ENCODE peak calls at places on chromosomes 1 and 21, in seven cellular contexts. A is pancreas, C is lower lobe of right lung, X is thoracic aorta, F is A673, Q is mammary epithelial cell, U is OCI-LY7. Z is an unnamed sample.

GRCh38 chr1:46369542-46370213 is 24.4 kb upstream of the FAAH start:
- DNase-seq in A (no peak), C (no peak), X (no peak), F (no peak), Q (no peak), U (no peak), Z (no peak)

GRCh38 chr1:67647036-67647798 is 37.8 kb upstream of the GADD45A start:
- DNase-seq in A (peak; percentile 51), C (no peak), X (no peak), F (no peak), Q (no peak), U (no peak), Z (no peak)

GRCh38 chr1:175129182-175129581 is 61.5 kb downstream of the TNN start:
- DNase-seq in A (no peak), C (no peak), X (no peak), F (peak; percentile 24), Q (peak; percentile 36), U (no peak), Z (no peak)

GRCh38 chr21:45309541-45310381 is 22.1 kb upstream of the POFUT2 start:
- DNase-seq in A (no peak), C (peak; percentile 51), X (no peak), F (no peak), Q (no peak), U (no peak), Z (peak; percentile 5)

GRCh38 chr1:201254625-201255469 is 28.5 kb upstream of the PKP1 start:
- DNase-seq in A (peak; percentile 27), C (peak; percentile 73), X (no peak), F (peak; percentile 78), Q (peak; percentile 34), U (peak; percentile 50), Z (no peak)

GRCh38 chr1:95257758-95258157 is 23.7 kb downstream of the RWDD3 start:
- DNase-seq in A (no peak), C (no peak), X (no peak), F (no peak), Q (peak; percentile 75), U (no peak), Z (no peak)

GRCh38 chr1:42753070-42753469 is 13.0 kb upstream of the CLDN19 start:
- DNase-seq in A (no peak), C (no peak), X (no peak), F (no peak), Q (no peak), U (no peak), Z (no peak)

GRCh38 chr21:35603471-35603870 is 456.9 kb downstream of the SETD4 start:
- DNase-seq in A (no peak), C (no peak), X (no peak), F (no peak), Q (no peak), U (no peak), Z (no peak)

GRCh38 chr21:33244082-33244780 is 14.5 kb downstream of the IFNAR2 start:
- DNase-seq in A (no peak), C (no peak), X (no peak), F (peak; percentile 33), Q (no peak), U (no peak), Z (no peak)

GRCh38 chr1:209808059-209808494 is 2.1 kb upstream of the IRF6 start:
- DNase-seq in A (no peak), C (peak; percentile 38), X (no peak), F (peak; percentile 21), Q (peak; percentile 100), U (no peak), Z (no peak)

GRCh38 chr1:4171480-4172450 is 271.7 kb upstream of the C1orf174 start:
- DNase-seq in A (no peak), C (no peak), X (no peak), F (no peak), Q (no peak), U (no peak), Z (no peak)

GRCh38 chr21:44778094-44778493 is 23.5 kb downstream of the UBE2G2 start:
- DNase-seq in A (no peak), C (no peak), X (no peak), F (no peak), Q (no peak), U (peak; percentile 15), Z (no peak)

GRCh38 chr1:105137543-105138444 is 1388.1 kb downstream of the AMY1C start:
- DNase-seq in A (no peak), C (no peak), X (no peak), F (peak; percentile 42), Q (no peak), U (peak; percentile 29), Z (no peak)

GRCh38 chr1:105138445-105138821 is 1388.7 kb downstream of the AMY1C start:
- DNase-seq in A (peak; percentile 10), C (no peak), X (no peak), F (no peak), Q (no peak), U (no peak), Z (no peak)
- TF ChIP-seq CTCF in A (no peak), C (no peak), X (no peak), F (no peak), Q (no peak), U (no peak), Z (no peak)

GRCh38 chr1:31843506-31843905 is 27.7 kb upstream of the SPOCD1 start:
- DNase-seq in A (no peak), C (no peak), X (peak; percentile 9), F (peak; percentile 16), Q (peak; percentile 41), U (peak; percentile 73), Z (peak; percentile 76)
- H3K4me3 ChIP-seq in A (no peak overlapping the region), C (no peak overlapping the region), X (no peak overlapping the region), F (no peak overlapping the region), Q (no peak overlapping the region), U (no peak overlapping the region), Z (no peak overlapping the region)

GRCh38 chr1:225319951-225320350 is 107.9 kb downstream of the LBR start:
- DNase-seq in A (no peak), C (no peak), X (no peak), F (no peak), Q (peak; percentile 42), U (no peak), Z (no peak)

GRCh38 chr1:225318706-225319575 is 108.9 kb downstream of the LBR start:
- DNase-seq in A (peak; percentile 41), C (no peak), X (no peak), F (peak; percentile 75), Q (peak; percentile 36), U (peak; percentile 66), Z (no peak)

DNA sequence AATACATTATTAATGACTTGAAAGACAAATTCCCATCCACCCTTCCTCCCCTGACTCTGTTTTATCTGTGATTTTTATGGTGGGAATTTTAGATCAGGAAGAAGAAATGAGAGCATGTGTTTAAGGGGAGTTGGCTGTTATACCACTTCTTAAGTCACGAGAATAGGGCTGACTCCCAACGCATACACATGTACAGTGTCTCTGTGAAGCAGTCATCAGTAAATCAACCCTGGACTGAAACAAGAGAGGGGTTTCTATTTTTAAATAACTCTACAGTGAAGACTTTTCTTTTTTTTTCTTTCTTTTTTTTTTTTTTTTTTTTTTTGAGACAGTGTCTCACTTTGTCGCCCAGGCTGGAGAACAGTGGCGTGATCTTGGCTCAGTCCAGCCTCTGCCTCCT is 106.1 kb downstream of the LBR start:
- DNase-seq in A (no peak), C (no peak), X (no peak), F (no peak), Q (no peak), U (no peak), Z (no peak)
- TF ChIP-seq CTCF in A (no peak), C (no peak), X (no peak), F (no peak), Q (no peak), U (no peak), Z (no peak)

GRCh38 chr1:10473145-10473765 is 926 bp upstream of the DFFA start:
- DNase-seq in A (no peak), C (no peak), X (no peak), F (no peak), Q (no peak), U (peak; percentile 40), Z (no peak)
- H3K4me3 ChIP-seq in A (no peak overlapping the region), C (peak overlapping the region; percentile 86), X (peak overlapping the region; percentile 87), F (peak overlapping the region; percentile 73), Q (no peak overlapping the region), U (peak overlapping the region; percentile 85), Z (no peak overlapping the region)